ENCODE peak calls at places on chromosomes 16 and 17, in six cellular contexts. N is AG09309, H is stomach, L is coronary artery, P is heart right ventricle, B is neural progenitor cell. S is an unnamed sample.

GRCh38 chr17:49787932-49788442 is 494 bp upstream of the KAT7 start:
- DNase-seq in N (no peak), H (no peak), L (no peak), P (no peak), B (peak), S (no peak)

GRCh38 chr16:69626256-69626655 is 60.5 kb downstream of the NFAT5 start:
- DNase-seq in N (no peak), H (no peak), L (no peak), P (no peak), B (no peak), S (no peak)

GRCh38 chr16:87740441-87740840 is 25.3 kb downstream of the KLHDC4 start:
- DNase-seq in N (peak), H (no peak), L (no peak), P (no peak), B (no peak), S (no peak)

GRCh38 chr17:65163990-65164495 is 26.9 kb downstream of the RGS9 start:
- DNase-seq in N (no peak), H (peak), L (no peak), P (no peak), B (no peak), S (no peak)

GRCh38 chr17:8151120-8151640 is 1.0 kb downstream of the PER1 start:
- DNase-seq in N (peak), H (peak), L (peak), P (peak), B (peak), S (no peak)

GRCh38 chr17:41894791-41895331 is 23.9 kb downstream of the ACLY start:
- DNase-seq in N (peak), H (no peak), L (no peak), P (no peak), B (no peak), S (no peak)

GRCh38 chr17:9018731-9019130 is 2.6 kb upstream of the NTN1 start:
- DNase-seq in N (no peak), H (no peak), L (no peak), P (no peak), B (no peak), S (no peak)

GRCh38 chr16:50025544-50025931 is 513 bp downstream of the CNEP1R1 start:
- DNase-seq in N (no peak), H (no peak), L (no peak), P (no peak), B (no peak), S (no peak)

GRCh38 chr17:37672545-37673078 is 29.4 kb upstream of the DDX52 start:
- DNase-seq in N (no peak), H (no peak), L (no peak), P (no peak), B (no peak), S (no peak)

GRCh38 chr16:52004343-52004742 is 542.6 kb downstream of the TOX3 start:
- DNase-seq in N (no peak), H (no peak), L (no peak), P (no peak), B (no peak), S (no peak)

GRCh38 chr17:30273373-30273772 is 18.4 kb downstream of the BLMH start:
- DNase-seq in N (no peak), H (no peak), L (no peak), P (no peak), B (no peak), S (no peak)

GRCh38 chr16:23119570-23119969 is 29.7 kb downstream of the USP31 start:
- DNase-seq in N (peak), H (no peak), L (no peak), P (no peak), B (no peak), S (no peak)

GRCh38 chr16:11374255-11374654 is 29.0 kb downstream of the RMI2 start:
- DNase-seq in N (no peak), H (no peak), L (no peak), P (no peak), B (no peak), S (no peak)

GRCh38 chr17:27489045-27489715 is 32.9 kb downstream of the KSR1 start:
- DNase-seq in N (peak), H (peak), L (peak), P (peak), B (no peak), S (no peak)

GRCh38 chr17:45335721-45336120 is 18.9 kb upstream of the MAP3K14 start:
- DNase-seq in N (no peak), H (no peak), L (peak), P (no peak), B (no peak), S (no peak)

GRCh38 chr17:3926860-3927627 is 10.8 kb upstream of the P2RX1 start:
- DNase-seq in N (no peak), H (no peak), L (no peak), P (no peak), B (no peak), S (no peak)

GRCh38 chr16:50627419-50627818 is 53.7 kb downstream of the SNX20 start:
- DNase-seq in N (no peak), H (peak), L (no peak), P (peak), B (peak), S (no peak)

GRCh38 chr17:63975541-63976092 is 2.9 kb upstream of the SCN4A start:
- DNase-seq in N (no peak), H (no peak), L (no peak), P (no peak), B (no peak), S (no peak)

GRCh38 chr16:75420987-75421819 is 12.1 kb downstream of the CFDP1 start:
- DNase-seq in N (no peak), H (peak), L (no peak), P (peak), B (peak), S (no peak)

GRCh38 chr17:55318081-55318480 is 53.3 kb downstream of the HLF start:
- DNase-seq in N (no peak), H (no peak), L (no peak), P (no peak), B (no peak), S (no peak)

GRCh38 chr17:78490673-78491072 is 86.5 kb downstream of the DNAH17 start:
- DNase-seq in N (no peak), H (no peak), L (no peak), P (no peak), B (no peak), S (no peak)

GRCh38 chr16:81838794-81839193 is 59.7 kb downstream of the PLCG2 start:
- DNase-seq in N (no peak), H (no peak), L (no peak), P (no peak), B (no peak), S (peak)

GRCh38 chr16:48608452-48608851 is 1.5 kb downstream of the N4BP1 start:
- DNase-seq in N (no peak), H (no peak), L (no peak), P (no peak), B (no peak), S (no peak)

GRCh38 chr17:11610999-11611566 is 12.8 kb downstream of the DNAH9 start:
- DNase-seq in N (no peak), H (no peak), L (no peak), P (no peak), B (no peak), S (no peak)

GRCh38 chr16:66455970-66456369 is 28.9 kb downstream of the BEAN1 start:
- DNase-seq in N (no peak), H (no peak), L (peak), P (no peak), B (no peak), S (no peak)

GRCh38 chr17:7590743-7591142 is 849 bp upstream of the SOX15 start:
- DNase-seq in N (no peak), H (no peak), L (no peak), P (no peak), B (peak), S (peak)

GRCh38 chr17:31467502-31468256 is 76.2 kb downstream of the RAB11FIP4 start:
- DNase-seq in N (no peak), H (peak), L (no peak), P (peak), B (peak), S (no peak)

GRCh38 chr17:50209472-50210248 is 8.2 kb upstream of the COL1A1 start:
- DNase-seq in N (peak), H (peak), L (peak), P (peak), B (peak), S (peak)

GRCh38 chr17:62189377-62189776 is 124.3 kb upstream of the MED13 start:
- DNase-seq in N (no peak), H (no peak), L (no peak), P (no peak), B (no peak), S (no peak)

GRCh38 chr16:1620391-1620790 is 8.2 kb downstream of the CRAMP1 start:
- DNase-seq in N (no peak), H (no peak), L (no peak), P (no peak), B (no peak), S (no peak)

GRCh38 chr16:79810449-79811189 is 210.1 kb upstream of the MAF start:
- DNase-seq in N (no peak), H (no peak), L (no peak), P (no peak), B (no peak), S (no peak)

GRCh38 chr16:79050063-79050462 is 550.5 kb downstream of the MAF start:
- DNase-seq in N (no peak), H (no peak), L (no peak), P (no peak), B (no peak), S (no peak)

GRCh38 chr17:69884361-69884760 is 190.7 kb upstream of the KCNJ16 start:
- DNase-seq in N (no peak), H (no peak), L (no peak), P (no peak), B (no peak), S (no peak)
- TF ChIP-seq CTCF in N (no peak), H (no peak), L (no peak), P (no peak), B (no peak), S (no peak)

DNA sequence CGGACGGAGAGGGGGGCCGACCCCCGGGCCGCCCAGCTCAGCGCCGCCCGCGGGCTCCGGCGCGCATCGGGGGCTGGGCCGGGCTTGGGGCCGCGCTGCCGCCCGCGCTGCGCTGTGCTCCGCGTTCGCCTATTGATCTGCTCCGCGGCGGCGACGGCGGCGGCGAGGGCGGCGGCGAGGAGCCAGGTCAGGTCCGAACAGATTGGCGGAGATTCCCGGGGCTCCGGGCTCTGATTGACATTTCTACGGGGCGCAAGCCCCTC is 589 bp downstream of the IRX3 start:
- DNase-seq in N (no peak), H (no peak), L (no peak), P (no peak), B (no peak), S (no peak)
- H3K4me3 ChIP-seq in N (peak), H (peak), L (peak), P (peak), B (peak), S (peak)

GRCh38 chr16:84876873-84877606 is 57.3 kb downstream of the CRISPLD2 start:
- DNase-seq in N (no peak), H (no peak), L (no peak), P (no peak), B (peak), S (no peak)

GRCh38 chr16:84875846-84876245 is 56.1 kb downstream of the CRISPLD2 start:
- DNase-seq in N (no peak), H (no peak), L (no peak), P (no peak), B (no peak), S (no peak)

GRCh38 chr16:84874553-84874952 is 54.8 kb downstream of the CRISPLD2 start:
- DNase-seq in N (no peak), H (no peak), L (no peak), P (no peak), B (no peak), S (no peak)

GRCh38 chr16:84874983-84875382 is 55.2 kb downstream of the CRISPLD2 start:
- DNase-seq in N (no peak), H (no peak), L (no peak), P (no peak), B (no peak), S (no peak)

GRCh38 chr16:84874004-84874435 is 54.2 kb downstream of the CRISPLD2 start:
- DNase-seq in N (no peak), H (no peak), L (no peak), P (no peak), B (no peak), S (no peak)
- TF ChIP-seq CTCF in N (no peak), H (no peak), L (no peak), P (no peak), B (no peak), S (no peak)

GRCh38 chr17:17701658-17702057 is 20.4 kb downstream of the RAI1 start:
- DNase-seq in N (no peak), H (no peak), L (no peak), P (no peak), B (no peak), S (no peak)

GRCh38 chr17:17702370-17702769 is 21.1 kb downstream of the RAI1 start:
- DNase-seq in N (no peak), H (no peak), L (no peak), P (no peak), B (no peak), S (no peak)

GRCh38 chr17:17701112-17701511 is 19.9 kb downstream of the RAI1 start:
- DNase-seq in N (no peak), H (no peak), L (no peak), P (no peak), B (no peak), S (no peak)

GRCh38 chr17:17698869-17699351 is 17.7 kb downstream of the RAI1 start:
- DNase-seq in N (no peak), H (no peak), L (no peak), P (no peak), B (peak), S (no peak)

GRCh38 chr17:17700251-17700969 is 19.2 kb downstream of the RAI1 start:
- DNase-seq in N (no peak), H (peak), L (no peak), P (peak), B (peak), S (no peak)
- H3K4me3 ChIP-seq in N (no peak), H (peak), L (peak), P (peak), B (peak), S (no peak)